ENCODE peak calls at places on chromosomes 7 and 10, in five cellular contexts. A, J, L, Q and E are unnamed samples.

GRCh38 chr7:36278767-36279171 is 110.9 kb upstream of the ANLN start:
- DNase-seq in A (no peak), J (peak), L (no peak), Q (no peak), E (no peak)

GRCh38 chr7:4836206-4836661 is 25.6 kb downstream of the PAPOLB start:
- DNase-seq in A (no peak), J (no peak), L (no peak), Q (no peak), E (no peak)

GRCh38 chr7:136009488-136010079 is 32.4 kb upstream of the MTPN start:
- DNase-seq in A (no peak), J (no peak), L (peak), Q (peak), E (no peak)

GRCh38 chr7:5564894-5565293 is 141.3 kb upstream of the TNRC18 start:
- DNase-seq in A (no peak), J (no peak), L (no peak), Q (no peak), E (no peak)

GRCh38 chr7:38889872-38890432 is 19.0 kb downstream of the VPS41 start:
- DNase-seq in A (no peak), J (no peak), L (no peak), Q (no peak), E (no peak)

GRCh38 chr7:151119902-151120301 is 33.6 kb downstream of the AGAP3 start:
- DNase-seq in A (no peak), J (no peak), L (no peak), Q (no peak), E (no peak)

GRCh38 chr7:133820584-133820983 is 306.6 kb upstream of the LRGUK start:
- DNase-seq in A (no peak), J (no peak), L (no peak), Q (no peak), E (no peak)

GRCh38 chr7:117666689-117667088 is 186.9 kb downstream of the CFTR start:
- DNase-seq in A (no peak), J (no peak), L (no peak), Q (no peak), E (no peak)

GRCh38 chr10:58753425-58753824 is 240.8 kb downstream of the BICC1 start:
- DNase-seq in A (no peak), J (no peak), L (no peak), Q (no peak), E (no peak)

GRCh38 chr10:11611248-11612003 is at the start of gene USP6NL:
- DNase-seq in A (peak), J (peak), L (peak), Q (peak), E (peak)

GRCh38 chr10:30591249-30591670 is 38.3 kb downstream of the LYZL2 start:
- DNase-seq in A (no peak), J (peak), L (peak), Q (peak), E (peak)

GRCh38 chr7:154698726-154699291 is 304.1 kb downstream of the PAXIP1 start:
- DNase-seq in A (no peak), J (no peak), L (no peak), Q (no peak), E (no peak)

GRCh38 chr10:118572286-118573041 is 23.0 kb downstream of the PRLHR start:
- DNase-seq in A (no peak), J (peak), L (no peak), Q (no peak), E (no peak)

GRCh38 chr10:51369903-51370302 is 295.6 kb downstream of the PRKG1 start:
- DNase-seq in A (no peak), J (no peak), L (no peak), Q (peak), E (no peak)

GRCh38 chr7:2539031-2540028 is 16.0 kb downstream of the BRAT1 start:
- DNase-seq in A (no peak), J (no peak), L (no peak), Q (no peak), E (no peak)

GRCh38 chr7:55912748-55913158 is 25.5 kb downstream of the ZNF713 start:
- DNase-seq in A (no peak), J (no peak), L (no peak), Q (no peak), E (no peak)

GRCh38 chr7:27155816-27156507 is 513 bp downstream of the HOXA7 start:
- DNase-seq in A (no peak), J (peak), L (no peak), Q (no peak), E (no peak)

GRCh38 chr10:3936422-3937040 is 151.5 kb upstream of the KLF6 start:
- DNase-seq in A (no peak), J (no peak), L (no peak), Q (no peak), E (no peak)

GRCh38 chr7:157606140-157606539 is 269.3 kb downstream of the DNAJB6 start:
- DNase-seq in A (no peak), J (no peak), L (no peak), Q (no peak), E (no peak)

GRCh38 chr7:40490603-40490924 is 355.8 kb downstream of the SUGCT start:
- DNase-seq in A (no peak), J (no peak), L (no peak), Q (no peak), E (no peak)

GRCh38 chr10:19826712-19827111 is 10.5 kb downstream of the PLXDC2 start:
- DNase-seq in A (no peak), J (no peak), L (no peak), Q (no peak), E (no peak)

GRCh38 chr7:44067064-44067951 is 1.9 kb upstream of the PGAM2 start:
- DNase-seq in A (no peak), J (no peak), L (no peak), Q (no peak), E (no peak)

GRCh38 chr7:106054133-106054532 is 58.0 kb downstream of the SYPL1 start:
- DNase-seq in A (no peak), J (no peak), L (no peak), Q (no peak), E (no peak)

GRCh38 chr7:69619619-69620018 is 21.3 kb downstream of the AUTS2 start:
- DNase-seq in A (no peak), J (no peak), L (no peak), Q (no peak), E (no peak)

GRCh38 chr10:96740579-96741281 is 20.4 kb upstream of the PIK3AP1 start:
- DNase-seq in A (peak), J (no peak), L (no peak), Q (no peak), E (no peak)

GRCh38 chr7:70640266-70640833 is 491.6 kb upstream of the GALNT17 start:
- DNase-seq in A (no peak), J (no peak), L (no peak), Q (no peak), E (no peak)

GRCh38 chr7:140650367-140650766 is 9.8 kb upstream of the DENND2A start:
- DNase-seq in A (no peak), J (peak), L (no peak), Q (no peak), E (no peak)

GRCh38 chr7:140643416-140643815 is 2.8 kb upstream of the DENND2A start:
- DNase-seq in A (no peak), J (no peak), L (no peak), Q (no peak), E (no peak)

GRCh38 chr7:140645166-140645565 is 4.6 kb upstream of the DENND2A start:
- DNase-seq in A (no peak), J (peak), L (no peak), Q (no peak), E (no peak)

GRCh38 chr7:140649566-140650205 is 9.1 kb upstream of the DENND2A start:
- DNase-seq in A (no peak), J (peak), L (no peak), Q (peak), E (no peak)

DNA sequence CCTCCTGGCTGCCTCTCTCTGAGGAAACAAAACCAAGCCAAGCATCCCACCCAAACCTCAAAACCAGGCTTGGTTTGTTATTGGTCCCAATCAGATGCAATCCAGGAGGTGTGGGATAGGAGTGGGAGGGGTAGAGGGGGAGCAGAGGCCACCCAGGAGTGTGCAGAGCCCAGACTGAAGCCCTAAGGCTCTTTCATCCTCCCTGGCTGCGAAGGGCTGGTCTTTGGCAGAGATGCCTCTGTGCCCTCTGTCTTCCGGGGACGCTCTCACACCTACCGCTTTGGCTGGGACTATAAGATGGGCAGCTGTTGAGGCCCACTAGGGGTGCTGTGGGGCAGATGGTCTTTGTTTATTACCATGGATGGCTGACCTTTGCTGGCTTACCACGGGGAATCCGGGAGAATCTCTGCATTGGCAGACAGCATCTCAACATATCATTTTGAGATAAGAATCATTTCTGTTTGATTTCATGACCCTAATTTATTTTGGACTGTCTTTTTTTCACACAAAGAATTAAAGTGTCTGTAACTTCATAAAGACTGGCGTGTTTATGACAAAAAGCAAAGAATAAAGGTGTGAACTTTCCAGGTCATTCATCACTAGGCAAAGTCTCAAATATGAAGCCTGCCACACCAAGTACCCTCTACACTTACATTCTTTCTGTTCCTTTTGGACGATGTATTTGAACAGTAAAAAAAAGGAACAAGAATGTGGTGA is 6.5 kb upstream of the DENND2A start:
- DNase-seq in A (no peak), J (peak), L (peak), Q (peak), E (peak)
- TF ChIP-seq CTCF in A (peak), J (peak), L (peak), Q (peak), E (peak)

GRCh38 chr10:74556072-74556705 is 270.2 kb upstream of the KAT6B start:
- DNase-seq in A (no peak), J (no peak), L (no peak), Q (no peak), E (no peak)
- TF ChIP-seq CTCF in A (no peak), J (no peak), L (no peak), Q (no peak), E (no peak)

DNA sequence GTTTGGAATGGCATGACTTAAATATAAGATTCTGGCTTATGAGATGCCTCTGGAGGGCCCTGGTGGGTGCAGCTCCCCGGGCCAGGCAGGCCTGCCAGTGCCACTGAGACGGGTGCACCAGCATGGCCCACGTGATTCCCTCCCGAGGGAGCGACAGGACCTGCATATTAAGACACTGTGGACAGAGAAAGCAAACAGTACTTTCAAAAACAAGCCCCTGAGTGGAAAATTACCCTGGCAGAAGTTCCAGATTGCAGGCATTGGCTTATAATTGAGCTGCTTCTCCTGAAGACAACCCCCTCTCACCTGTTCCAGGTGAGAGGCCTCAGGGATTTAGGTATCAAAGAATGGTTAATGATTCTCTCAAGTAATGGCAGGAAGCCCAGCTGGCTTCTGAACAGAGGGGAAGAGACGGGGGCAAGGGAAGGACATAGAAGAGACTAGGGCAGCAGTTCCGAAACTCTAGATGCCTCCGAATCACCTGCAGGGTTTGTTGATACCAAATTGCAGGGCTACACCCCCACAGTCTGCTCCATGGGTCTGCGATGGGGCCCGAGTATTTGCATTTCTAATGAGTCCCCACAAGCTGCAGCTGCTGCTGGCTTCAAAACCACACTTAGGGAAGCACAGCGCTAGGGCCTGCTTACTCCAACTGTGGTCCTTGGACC is 66.0 kb upstream of the DOCK1 start:
- DNase-seq in A (no peak), J (no peak), L (no peak), Q (no peak), E (no peak)
- TF ChIP-seq CTCF in A (no peak), J (no peak), L (no peak), Q (no peak), E (no peak)

DNA sequence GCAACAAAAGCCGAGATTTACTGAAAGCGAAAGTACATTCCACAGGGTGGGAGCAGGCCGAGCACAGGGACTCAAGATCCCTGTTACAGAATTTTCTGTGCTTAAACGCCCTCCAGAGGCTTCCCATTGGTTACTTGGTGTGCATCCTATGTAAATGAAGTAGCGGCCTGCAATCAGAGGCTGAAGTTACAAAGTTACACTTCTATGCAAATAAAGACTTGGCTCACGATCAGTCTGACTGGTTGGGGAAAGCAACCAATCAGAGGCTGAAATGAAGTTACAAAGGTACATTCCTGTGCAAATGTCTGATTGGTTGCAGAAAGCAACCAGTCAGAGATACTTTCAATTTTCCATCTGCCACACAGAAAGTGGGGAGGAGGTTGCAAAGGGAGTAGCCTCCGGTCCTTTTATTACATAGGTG is 4.1 kb downstream of the ACBD7 start:
- DNase-seq in A (no peak), J (peak), L (no peak), Q (peak), E (no peak)
- TF ChIP-seq CTCF in A (no peak), J (peak), L (no peak), Q (no peak), E (no peak)

GRCh38 chr10:78640981-78641646 is 427.7 kb upstream of the ZMIZ1 start:
- DNase-seq in A (no peak), J (no peak), L (no peak), Q (no peak), E (no peak)
- TF ChIP-seq CTCF in A (no peak), J (no peak), L (no peak), Q (no peak), E (no peak)

GRCh38 chr7:104982773-104983619 is 31.0 kb upstream of the KMT2E start:
- DNase-seq in A (no peak), J (no peak), L (no peak), Q (no peak), E (no peak)

GRCh38 chr7:104985259-104985617 is 28.8 kb upstream of the KMT2E start:
- DNase-seq in A (no peak), J (no peak), L (no peak), Q (no peak), E (no peak)

GRCh38 chr7:104982308-104982755 is 31.7 kb upstream of the KMT2E start:
- DNase-seq in A (no peak), J (no peak), L (no peak), Q (no peak), E (no peak)

GRCh38 chr7:104984591-104985258 is 29.3 kb upstream of the KMT2E start:
- DNase-seq in A (no peak), J (no peak), L (no peak), Q (no peak), E (no peak)

GRCh38 chr7:104983620-104984539 is 30.1 kb upstream of the KMT2E start:
- DNase-seq in A (peak), J (peak), L (peak), Q (peak), E (peak)
- TF ChIP-seq CTCF in A (peak), J (peak), L (peak), Q (peak), E (peak)

DNA sequence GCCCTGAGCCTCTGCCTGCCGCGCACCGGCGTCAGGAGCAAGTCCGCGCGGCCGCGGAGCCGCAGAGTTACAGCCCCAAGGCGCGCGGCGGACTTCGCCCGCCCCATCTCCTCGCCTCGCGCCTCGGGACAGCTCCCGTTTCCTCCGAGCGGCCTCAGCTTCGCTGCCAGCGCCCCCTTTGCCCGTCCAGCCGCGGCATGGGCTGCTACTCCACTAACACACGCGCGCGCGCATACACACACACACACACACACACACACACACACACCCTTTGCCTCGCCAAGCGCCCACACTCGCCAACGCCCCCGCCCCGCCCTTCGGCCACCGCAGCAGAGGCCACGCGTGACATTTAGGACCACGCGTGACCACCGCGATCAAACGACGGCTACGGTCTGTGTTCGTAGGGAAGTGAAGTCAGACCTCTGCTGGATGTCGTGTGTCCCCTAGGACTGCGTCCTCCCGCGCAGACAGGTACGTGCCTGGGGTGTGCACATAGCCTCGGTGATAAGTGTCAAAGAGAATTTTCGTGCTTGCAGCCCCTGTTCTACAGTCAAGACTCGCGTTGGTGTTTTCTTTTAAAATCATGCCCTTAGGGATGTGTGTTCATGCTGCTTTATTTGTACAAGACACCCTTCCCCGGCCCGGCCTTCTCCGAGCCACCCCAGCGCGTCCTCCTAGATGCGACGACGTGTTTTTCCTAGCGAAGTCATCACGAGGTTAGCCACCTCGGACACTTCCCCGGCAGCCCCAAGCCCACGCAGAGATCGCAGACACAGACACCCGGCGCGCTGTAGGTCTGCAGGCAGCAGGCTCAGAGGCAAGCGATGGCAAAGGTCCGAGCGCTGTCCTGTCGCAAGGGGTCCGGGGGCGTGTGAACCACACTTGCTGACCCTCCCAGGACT is 890 bp downstream of the MKX start:
- DNase-seq in A (no peak), J (peak), L (peak), Q (no peak), E (no peak)
- TF ChIP-seq CTCF in A (no peak), J (no peak), L (no peak), Q (no peak), E (no peak)

GRCh38 chr7:142485617-142486226 is 227.9 kb upstream of the PRSS58 start:
- DNase-seq in A (no peak), J (no peak), L (no peak), Q (no peak), E (no peak)

GRCh38 chr7:142482899-142483658 is 225.2 kb upstream of the PRSS58 start:
- DNase-seq in A (no peak), J (no peak), L (peak), Q (peak), E (no peak)

GRCh38 chr7:142478479-142479220 is 220.8 kb upstream of the PRSS58 start:
- DNase-seq in A (no peak), J (no peak), L (no peak), Q (peak), E (no peak)

GRCh38 chr7:142483659-142484317 is 225.9 kb upstream of the PRSS58 start:
- DNase-seq in A (no peak), J (no peak), L (no peak), Q (no peak), E (no peak)

DNA sequence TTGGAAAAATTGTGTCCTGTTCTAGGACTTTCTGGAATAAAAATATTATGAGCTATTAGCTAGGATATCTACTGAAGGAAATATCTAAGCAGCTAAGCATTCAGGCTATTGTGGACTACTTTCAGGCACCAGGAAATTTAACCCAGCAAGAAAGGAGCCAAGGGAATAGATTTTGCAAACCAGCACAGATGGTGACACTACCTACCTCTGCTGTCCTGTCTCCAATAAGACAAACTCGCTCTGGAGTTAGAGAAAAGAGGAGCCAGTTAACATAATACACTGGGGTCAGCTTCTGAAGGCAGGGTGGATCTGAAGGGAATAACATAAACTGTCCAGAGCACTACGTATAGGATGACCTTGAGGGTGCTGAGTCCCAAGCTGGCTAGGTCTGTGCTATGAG is 223.7 kb upstream of the PRSS58 start:
- DNase-seq in A (no peak), J (no peak), L (no peak), Q (no peak), E (no peak)
- TF ChIP-seq CTCF in A (no peak), J (no peak), L (no peak), Q (no peak), E (no peak)

GRCh38 chr10:23981520-23982309 is 227.2 kb upstream of the KIAA1217 start:
- DNase-seq in A (no peak), J (no peak), L (no peak), Q (no peak), E (no peak)
- TF ChIP-seq CTCF in A (no peak), J (no peak), L (no peak), Q (no peak), E (no peak)